ENCODE peak calls at places on chromosome 14, in nine cellular contexts. Y is substantia nigra; N is glutamatergic neuron; F is activated effector memory CD4-positive, alpha-beta T cell treated with Interleukin-2 at 50 U/mL for 16 hours; S is stimulated activated CD4-positive, alpha-beta T cell treated with anti-CD3 and anti-CD28 coated beads, Interleukin-4, amount 100 ng/mL, for 48 hours; U is HS-27A; R is midbrain; W is hypothalamus; M is iris pigment epithelial cell. Q is an unnamed sample.

GRCh38 chr14:21095430-21096205 is 2.8 kb downstream of the ZNF219 start:
- DNase-seq in R (no peak), W (no peak), N (peak; percentile 55), F (no peak), M (peak; percentile 17), U (no peak), Y (no peak), S (no peak), Q (no peak)

GRCh38 chr14:52153939-52154338 is 85.1 kb upstream of the NID2 start:
- DNase-seq in F (no peak), W (no peak), U (no peak), M (no peak), N (no peak), S (no peak), Y (no peak), R (no peak), Q (no peak)

GRCh38 chr14:36845346-36846042 is 183.8 kb downstream of the PAX9 start:
- DNase-seq in U (no peak), Y (no peak), W (no peak), F (no peak), N (no peak), S (no peak), R (no peak), M (no peak), Q (no peak)

GRCh38 chr14:68937790-68938514 is 41.1 kb downstream of the ACTN1 start:
- DNase-seq in Y (no peak), W (no peak), U (no peak), S (no peak), N (no peak), R (no peak), M (no peak), F (no peak), Q (no peak)

GRCh38 chr14:30138517-30138916 is 210.9 kb upstream of the PRKD1 start:
- DNase-seq in S (no peak), M (no peak), U (no peak), F (no peak), W (no peak), Y (no peak), N (no peak), R (no peak), Q (no peak)

GRCh38 chr14:26528415-26529182 is 69.2 kb downstream of the NOVA1 start:
- DNase-seq in R (no peak), U (no peak), S (no peak), N (no peak), M (no peak), F (no peak), Y (no peak), W (no peak), Q (no peak)

GRCh38 chr14:88542857-88543795 is 11.7 kb downstream of the PTPN21 start:
- DNase-seq in Y (no peak), R (no peak), U (no peak), W (no peak), F (no peak), M (peak; percentile 25), S (no peak), N (no peak), Q (no peak)

GRCh38 chr14:86790408-86791364 is 1202.3 kb downstream of the GALC start:
- DNase-seq in W (no peak), F (no peak), S (no peak), Y (no peak), N (no peak), U (no peak), R (no peak), M (peak; percentile 30), Q (no peak)

GRCh38 chr14:72731252-72732020 is 162.5 kb downstream of the DPF3 start:
- DNase-seq in R (peak; percentile 36), M (no peak), F (no peak), Y (peak; percentile 47), W (peak; percentile 38), S (no peak), N (no peak), U (no peak), Q (no peak)

GRCh38 chr14:96797943-96798349 is 764 bp downstream of the VRK1 start:
- DNase-seq in N (peak; percentile 65), R (no peak), S (no peak), F (no peak), M (no peak), W (no peak), U (no peak), Y (no peak), Q (no peak)

GRCh38 chr14:79332504-79333197 is 878.7 kb downstream of the DIO2 start:
- DNase-seq in R (peak; percentile 90), F (no peak), U (no peak), Y (peak; percentile 16), M (no peak), N (no peak), S (no peak), W (peak; percentile 6), Q (no peak)

GRCh38 chr14:53391631-53392030 is 238.5 kb upstream of the DDHD1 start:
- DNase-seq in F (no peak), N (no peak), M (peak; percentile 70), R (no peak), Y (no peak), W (no peak), S (no peak), U (peak; percentile 68), Q (no peak)

GRCh38 chr14:75982724-75983358 is 1.0 kb upstream of the TGFB3 start:
- DNase-seq in U (no peak), Y (peak; percentile 75), M (peak; percentile 53), S (no peak), W (peak; percentile 74), R (peak; percentile 54), N (no peak), F (no peak), Q (peak; percentile 47)

GRCh38 chr14:102695172-102695569 is 82.1 kb upstream of the TRAF3 start:
- DNase-seq in R (no peak), M (no peak), S (no peak), W (no peak), N (no peak), Y (no peak), U (no peak), F (no peak), Q (no peak)

Q was measured in GM04504.